ENCODE peak calls at places on chromosomes 5 and 9, in ten cellular contexts. R is mucosa of gallbladder; H is SW 1271; I is germinal center; X is naive thymus-derived CD8-positive, alpha-beta T cell; Z is Panc1; S is neural crest cell; V is NCI-H1105; Q is midbrain; O is HS-5. F is an unnamed sample.

GRCh38 chr5:81750308-81751008 is 439 bp downstream of the SSBP2 start:
- DNase-seq in R (no peak), H (no peak), I (peak), X (peak), Z (no peak), S (no peak), V (no peak), Q (no peak), O (no peak), F (no peak)

GRCh38 chr9:75063556-75064305 is 24.2 kb downstream of the NMRK1 start:
- DNase-seq in R (no peak), H (no peak), I (no peak), X (no peak), Z (no peak), S (no peak), V (no peak), Q (no peak), O (no peak), F (peak)

GRCh38 chr5:174690256-174690655 is 34.1 kb upstream of the MSX2 start:
- DNase-seq in R (no peak), H (no peak), I (no peak), X (no peak), Z (peak), S (no peak), V (no peak), Q (no peak), O (no peak), F (peak)

GRCh38 chr5:78537821-78538220 is 110.8 kb downstream of the LHFPL2 start:
- DNase-seq in R (no peak), H (peak), I (peak), X (no peak), Z (no peak), S (no peak), V (no peak), Q (peak), O (no peak), F (peak)

GRCh38 chr5:35717718-35718117 is 100.1 kb downstream of the SPEF2 start:
- DNase-seq in R (no peak), H (no peak), I (no peak), X (no peak), Z (no peak), S (no peak), V (no peak), Q (no peak), O (no peak), F (no peak)

GRCh38 chr5:16776611-16777251 is 159.4 kb downstream of the MYO10 start:
- DNase-seq in R (no peak), H (no peak), I (no peak), X (no peak), Z (no peak), S (peak), V (no peak), Q (peak), O (no peak), F (peak)

GRCh38 chr5:170378740-170379139 is 10.4 kb downstream of the KCNMB1 start:
- DNase-seq in R (no peak), H (no peak), I (no peak), X (no peak), Z (no peak), S (no peak), V (no peak), Q (no peak), O (no peak), F (no peak)

GRCh38 chr5:62268239-62268638 is 37.8 kb upstream of the KIF2A start:
- DNase-seq in R (peak), H (no peak), I (no peak), X (no peak), Z (no peak), S (no peak), V (peak), Q (no peak), O (no peak), F (no peak)

GRCh38 chr5:168056499-168057182 is 234.8 kb upstream of the WWC1 start:
- DNase-seq in R (no peak), H (no peak), I (no peak), X (no peak), Z (no peak), S (no peak), V (no peak), Q (no peak), O (no peak), F (no peak)

GRCh38 chr5:115873392-115873791 is 31.7 kb downstream of the AP3S1 start:
- DNase-seq in R (no peak), H (no peak), I (no peak), X (no peak), Z (no peak), S (no peak), V (no peak), Q (no peak), O (peak), F (no peak)

GRCh38 chr9:5628183-5628529 is 751 bp upstream of the RIC1 start:
- DNase-seq in R (no peak), H (no peak), I (no peak), X (no peak), Z (no peak), S (no peak), V (no peak), Q (no peak), O (no peak), F (no peak)

GRCh38 chr9:130166399-130166798 is 5.8 kb upstream of the NCS1 start:
- DNase-seq in R (no peak), H (no peak), I (no peak), X (no peak), Z (no peak), S (no peak), V (no peak), Q (no peak), O (no peak), F (no peak)

GRCh38 chr5:177499842-177500241 is 2.4 kb upstream of the PDLIM7 start:
- DNase-seq in R (no peak), H (no peak), I (no peak), X (no peak), Z (no peak), S (no peak), V (no peak), Q (no peak), O (no peak), F (no peak)

GRCh38 chr9:19373527-19373926 is 6.5 kb downstream of the RPS6 start:
- DNase-seq in R (no peak), H (no peak), I (no peak), X (no peak), Z (no peak), S (no peak), V (no peak), Q (no peak), O (no peak), F (no peak)

GRCh38 chr5:15105799-15106393 is 234.3 kb upstream of the ANKH start:
- DNase-seq in R (peak), H (peak), I (peak), X (no peak), Z (peak), S (peak), V (peak), Q (peak), O (peak), F (peak)

GRCh38 chr9:134230942-134231325 is 66.6 kb upstream of the RNU6ATAC start:
- DNase-seq in R (no peak), H (no peak), I (no peak), X (no peak), Z (no peak), S (no peak), V (no peak), Q (no peak), O (no peak), F (no peak)

GRCh38 chr5:153352685-153353219 is 137.7 kb upstream of the GRIA1 start:
- DNase-seq in R (no peak), H (no peak), I (no peak), X (no peak), Z (no peak), S (no peak), V (no peak), Q (no peak), O (no peak), F (no peak)

GRCh38 chr9:135443811-135444470 is 35.6 kb upstream of the PPP1R26 start:
- DNase-seq in R (no peak), H (no peak), I (no peak), X (no peak), Z (no peak), S (no peak), V (no peak), Q (no peak), O (no peak), F (no peak)

GRCh38 chr9:68794898-68795297 is 89.9 kb downstream of the PIP5K1B start:
- DNase-seq in R (peak), H (no peak), I (no peak), X (no peak), Z (no peak), S (no peak), V (no peak), Q (no peak), O (no peak), F (no peak)

GRCh38 chr5:160463775-160464465 is 42.3 kb downstream of the PTTG1 start:
- DNase-seq in R (no peak), H (peak), I (no peak), X (no peak), Z (peak), S (no peak), V (no peak), Q (no peak), O (peak), F (no peak)

GRCh38 chr5:31029925-31030324 is 163.6 kb upstream of the CDH6 start:
- DNase-seq in R (no peak), H (no peak), I (no peak), X (no peak), Z (no peak), S (no peak), V (no peak), Q (no peak), O (no peak), F (no peak)